ENCODE peak calls at places on chromosome 21, in seven cellular contexts. S is ovary; V is CD8-positive, alpha-beta T cell; G is OCI-LY7; T is uterus; Z is H1; K is endothelial cell of umbilical vein. X is an unnamed sample.

GRCh38 chr21:41839387-41840000 is 39.6 kb downstream of the PRDM15 start:
- DNase-seq in S (no peak), T (no peak), Z (no peak), K (no peak), V (no peak), G (no peak), X (no peak)

GRCh38 chr21:45538381-45539045 is 3.7 kb downstream of the SLC19A1 start:
- DNase-seq in K (no peak), Z (no peak), G (no peak), V (no peak), T (peak; percentile 11), S (peak; percentile 31), X (peak; percentile 1)

GRCh38 chr21:17554619-17555472 is 42.0 kb downstream of the CXADR start:
- DNase-seq in K (peak; percentile 25), Z (no peak), T (no peak), G (peak; percentile 20), S (no peak), V (no peak), X (no peak)

GRCh38 chr21:42513151-42513984 is at the start of gene SLC37A1:
- DNase-seq in G (peak; percentile 61), T (no peak), K (no peak), Z (no peak), V (peak; percentile 25), S (peak; percentile 64), X (peak; percentile 41)

GRCh38 chr21:21111309-21111920 is 113.2 kb downstream of the NCAM2 start:
- DNase-seq in K (no peak), T (no peak), Z (no peak), V (no peak), S (no peak), G (no peak), X (no peak)

GRCh38 chr21:35249636-35250035 is 200.5 kb upstream of the RUNX1 start:
- DNase-seq in T (no peak), V (no peak), G (no peak), Z (no peak), K (no peak), S (no peak), X (peak; percentile 32)

GRCh38 chr21:36125513-36126121 is 9.3 kb upstream of the CBR3 start:
- DNase-seq in Z (no peak), V (no peak), G (peak; percentile 63), S (peak; percentile 67), T (peak; percentile 59), K (peak; percentile 58), X (peak; percentile 73)

GRCh38 chr21:34336756-34337391 is 26.9 kb upstream of the KCNE2 start:
- DNase-seq in K (peak; percentile 48), S (no peak), Z (no peak), G (no peak), T (no peak), V (no peak), X (no peak)

GRCh38 chr21:21624674-21625073 is 626.5 kb downstream of the NCAM2 start:
- DNase-seq in K (no peak), V (no peak), G (no peak), T (no peak), Z (no peak), S (no peak), X (no peak)

GRCh38 chr21:41482980-41483379 is 25.0 kb downstream of the TMPRSS2 start:
- DNase-seq in G (no peak), V (no peak), S (no peak), K (no peak), T (no peak), Z (no peak), X (no peak)

GRCh38 chr21:46000182-46000730 is 18.7 kb downstream of the COL6A1 start:
- DNase-seq in T (peak; percentile 20), G (no peak), S (peak; percentile 58), V (no peak), Z (no peak), K (no peak), X (no peak)

GRCh38 chr21:45834026-45834715 is 147.4 kb upstream of the COL6A1 start:
- DNase-seq in T (no peak), V (no peak), S (no peak), K (no peak), G (no peak), Z (no peak), X (no peak)

GRCh38 chr21:19489930-19490329 is 1086.3 kb upstream of the TMPRSS15 start:
- DNase-seq in K (no peak), G (no peak), Z (no peak), V (no peak), T (no peak), S (no peak), X (no peak)

GRCh38 chr21:15135867-15136629 is 71.2 kb upstream of the NRIP1 start:
- DNase-seq in S (no peak), Z (no peak), K (no peak), G (no peak), V (no peak), T (no peak), X (no peak)

DNA sequence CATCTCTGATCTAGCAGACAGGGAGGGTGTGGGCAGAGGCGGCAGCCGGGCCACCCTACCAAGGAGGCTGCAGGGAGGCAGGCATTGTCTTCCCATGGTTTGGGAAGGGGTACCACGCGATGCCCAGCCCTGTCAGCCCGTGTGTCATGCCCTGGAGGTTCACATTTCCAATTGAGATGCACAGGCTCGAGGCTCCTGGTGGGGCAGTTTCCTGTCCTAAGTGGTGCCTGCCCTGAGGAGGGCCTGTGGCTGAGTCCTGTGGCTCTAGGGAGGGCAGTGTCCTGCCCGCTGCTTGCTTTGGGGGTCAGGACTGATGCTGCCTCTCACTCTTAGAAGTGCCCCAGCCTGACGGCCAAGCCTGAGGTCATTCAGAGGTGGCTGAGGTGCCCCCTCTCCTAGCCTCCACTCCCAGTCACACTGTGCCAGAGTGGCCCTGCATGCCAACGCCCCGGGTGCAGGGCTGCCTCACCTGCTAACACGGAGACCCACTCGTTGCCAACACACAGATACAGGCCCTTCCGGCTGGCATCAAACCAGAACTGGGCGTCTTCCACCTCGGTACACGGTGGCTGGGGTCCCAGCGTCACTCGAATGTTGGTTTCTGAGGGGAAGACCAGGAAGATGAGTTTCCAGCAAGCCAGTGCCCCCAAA is 11.9 kb downstream of the KRTAP10-1 start:
- DNase-seq in V (no peak), G (no peak), Z (no peak), T (peak; percentile 1), K (no peak), S (peak; percentile 15), X (no peak)
- H3K9me3 ChIP-seq in V (no peaks in the 10 kb centered on the region), G (no peaks in the 10 kb centered on the region), Z (no peaks in the 10 kb centered on the region), T (no peaks in the 10 kb centered on the region), K (no peaks in the 10 kb centered on the region), S (no peaks in the 10 kb centered on the region), X (no peaks in the 10 kb centered on the region)

DNA sequence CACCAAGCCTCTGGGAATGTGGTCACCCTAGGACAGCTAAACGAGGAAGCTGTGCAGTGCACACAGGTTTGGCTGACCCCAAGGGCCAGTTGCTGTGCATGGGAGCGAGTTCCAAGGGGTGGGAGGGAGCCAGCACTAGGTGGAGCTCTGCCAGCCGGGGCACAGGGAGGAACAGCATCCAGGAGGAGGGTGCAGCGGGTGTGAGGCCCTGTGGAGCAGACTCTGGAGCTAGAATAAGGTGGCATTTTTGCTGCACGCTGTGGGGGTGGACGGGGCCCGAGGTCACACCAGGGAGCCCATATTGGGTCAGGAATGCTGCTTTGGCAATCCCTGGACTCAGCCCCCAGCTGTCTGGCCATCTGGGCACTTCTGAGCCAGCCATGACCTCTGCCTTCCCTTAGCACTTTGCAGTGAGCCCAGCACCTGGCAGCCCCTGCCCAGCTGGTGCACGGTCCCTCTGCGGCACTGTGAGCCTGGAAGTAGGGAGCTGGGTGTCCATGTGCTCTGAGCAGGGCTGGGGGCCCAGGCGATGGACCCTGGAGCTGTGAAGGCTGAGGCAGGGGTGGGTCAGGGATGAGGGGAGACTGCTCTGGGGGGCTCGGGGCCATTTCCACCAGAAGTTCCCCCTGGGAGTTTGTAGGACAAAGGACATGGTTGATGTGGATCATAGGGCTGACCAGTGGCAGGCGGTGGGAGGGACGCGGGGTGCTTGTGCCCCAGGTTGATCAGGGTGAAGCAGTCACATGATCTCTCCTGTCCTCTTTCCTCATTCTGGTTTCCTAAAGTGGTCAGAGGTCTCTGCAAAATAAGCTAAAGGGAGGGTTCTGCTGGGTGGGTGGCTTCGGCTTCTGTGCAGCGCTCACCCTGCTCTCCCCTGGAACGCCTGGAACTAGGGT is 8.9 kb downstream of the PDXK start:
- DNase-seq in G (no peak), K (no peak), S (peak; percentile 71), Z (no peak), V (no peak), T (peak; percentile 53), X (peak; percentile 84)
- H3K4me1 ChIP-seq in G (peaks cover 42% of the 10 kb centered on the region), K (peaks cover 38% of the 10 kb centered on the region), S (peaks cover 22% of the 10 kb centered on the region), Z (peaks cover 15% of the 10 kb centered on the region), V (peaks cover 29% of the 10 kb centered on the region), T (peaks cover 31% of the 10 kb centered on the region), X (peaks cover 68% of the 10 kb centered on the region)

GRCh38 chr21:38914071-38914491 is 108.4 kb downstream of the ETS2 start:
- DNase-seq in T (no peak), G (no peak), K (no peak), Z (no peak), V (no peak), S (no peak), X (no peak)
- H3K27ac ChIP-seq in T (peak overlapping the region; percentile 88), G (no peak overlapping the region), K (no peak overlapping the region), Z (no peak overlapping the region), V (no peak overlapping the region), S (peak overlapping the region; percentile 74), X (no peak overlapping the region)

GRCh38 chr21:28309596-28309995 is 683.1 kb downstream of the LTN1 start:
- DNase-seq in T (no peak), S (no peak), G (no peak), Z (no peak), K (no peak), V (no peak), X (no peak)

GRCh38 chr21:28308516-28308915 is 684.2 kb downstream of the LTN1 start:
- DNase-seq in S (no peak), V (no peak), Z (no peak), T (no peak), K (no peak), G (no peak), X (no peak)

GRCh38 chr21:28311776-28312175 is 680.9 kb downstream of the LTN1 start:
- DNase-seq in V (no peak), G (no peak), Z (no peak), T (no peak), K (peak; percentile 42), S (no peak), X (no peak)

GRCh38 chr21:28310711-28311110 is 682.0 kb downstream of the LTN1 start:
- DNase-seq in V (no peak), K (no peak), Z (no peak), G (no peak), S (no peak), T (no peak), X (no peak)
- H3K9me3 ChIP-seq in V (no peaks in the 10 kb centered on the region), K (no peaks in the 10 kb centered on the region), Z (no peaks in the 10 kb centered on the region), G (no peaks in the 10 kb centered on the region), S (no peaks in the 10 kb centered on the region), T (peaks cover 5% of the 10 kb centered on the region), X (no peaks in the 10 kb centered on the region)

DNA sequence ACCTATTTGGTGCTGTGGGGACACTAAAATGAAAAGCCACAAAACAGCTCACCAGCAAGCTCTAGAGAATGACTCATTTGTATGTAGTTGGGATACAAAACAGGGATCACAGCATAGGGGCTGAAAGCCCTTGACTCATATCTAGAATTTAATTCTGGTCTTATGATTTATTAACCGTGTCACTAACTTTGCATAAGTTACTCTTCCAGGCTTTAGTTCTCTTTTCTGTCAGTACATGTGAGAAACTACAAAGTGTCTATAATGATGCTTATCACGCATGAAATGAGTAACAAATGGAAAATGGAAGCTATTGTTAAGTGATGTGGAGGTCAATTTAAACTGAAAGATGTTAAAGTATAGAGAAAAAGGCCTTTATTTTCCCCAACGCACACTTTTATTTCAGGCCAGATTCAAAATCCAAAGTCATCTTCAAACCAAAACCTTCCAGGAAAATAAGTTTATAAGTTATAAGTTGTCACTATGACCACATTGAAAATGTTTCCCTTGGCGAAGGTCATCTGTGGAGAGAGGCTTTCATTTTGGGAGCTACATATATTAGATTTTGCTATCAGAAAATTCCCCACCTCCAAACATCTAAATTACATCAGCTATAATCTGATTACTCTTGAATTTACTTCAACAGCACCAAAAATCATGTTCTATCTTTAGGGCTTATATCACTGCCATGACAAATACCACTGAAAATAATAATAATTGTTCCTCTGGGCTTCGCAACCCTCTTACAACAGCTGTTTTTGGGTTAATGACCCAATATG is 430.5 kb downstream of the MRPL39 start:
- DNase-seq in V (no peak), G (no peak), S (no peak), T (no peak), K (no peak), Z (no peak), X (no peak)
- H3K4me1 ChIP-seq in V (no peaks in the 10 kb centered on the region), G (no peaks in the 10 kb centered on the region), S (no peaks in the 10 kb centered on the region), T (no peaks in the 10 kb centered on the region), K (no peaks in the 10 kb centered on the region), Z (no peaks in the 10 kb centered on the region), X (no peaks in the 10 kb centered on the region)

X was measured in thyroid gland.